ENCODE peak calls at places on chromosome 9, in ten cellular contexts. O is CD8-positive, alpha-beta memory T cell; U is sigmoid colon; I is hepatocyte; X is brain microvascular endothelial cell; D is heart right ventricle; N is CD8-positive, alpha-beta T cell; B is cardiac muscle cell; S is heart left ventricle; J is thyroid gland. G is an unnamed sample.

GRCh38 chr9:120692901-120693573 is 21.2 kb downstream of the MEGF9 start:
- DNase-seq in J (no peak), S (no peak), O (no peak), N (no peak), U (no peak), X (no peak), B (peak; percentile 62), D (no peak), I (no peak), G (no peak)

GRCh38 chr9:68898781-68899439 is 115.0 kb downstream of the PRKACG start:
- DNase-seq in X (no peak), N (no peak), U (no peak), D (no peak), O (no peak), S (no peak), J (no peak), I (no peak), B (no peak), G (no peak)

GRCh38 chr9:135087489-135087791 is at the start of gene OLFM1:
- DNase-seq in J (peak; percentile 73), I (peak; percentile 85), U (peak; percentile 86), D (peak; percentile 82), N (no peak), X (peak; percentile 46), B (peak; percentile 74), O (no peak), S (peak; percentile 88), G (peak; percentile 19)

GRCh38 chr9:137959641-137960411 is 82.2 kb downstream of the CACNA1B start:
- DNase-seq in O (no peak), U (peak; percentile 58), J (no peak), I (no peak), S (no peak), B (no peak), X (no peak), N (no peak), D (no peak), G (no peak)

GRCh38 chr9:91403665-91404543 is 19.7 kb downstream of the NFIL3 start:
- DNase-seq in J (peak; percentile 27), U (no peak), S (no peak), O (no peak), N (no peak), I (no peak), B (no peak), X (no peak), D (no peak), G (no peak)

GRCh38 chr9:71744754-71745521 is 23.4 kb downstream of the CEMIP2 start:
- DNase-seq in N (no peak), S (no peak), J (no peak), X (no peak), B (no peak), D (no peak), I (no peak), O (no peak), U (no peak), G (no peak)

GRCh38 chr9:17777465-17777864 is 198.6 kb downstream of the SH3GL2 start:
- DNase-seq in J (no peak), D (no peak), S (no peak), N (no peak), O (no peak), I (no peak), X (no peak), U (no peak), B (no peak), G (no peak)

GRCh38 chr9:110583237-110583636 is 3.7 kb upstream of the SVEP1 start:
- DNase-seq in X (peak; percentile 51), U (no peak), N (no peak), J (no peak), S (no peak), D (no peak), B (peak; percentile 68), O (no peak), I (no peak), G (no peak)

GRCh38 chr9:72808446-72808768 is 144.4 kb downstream of the ALDH1A1 start:
- DNase-seq in D (no peak), J (no peak), N (no peak), X (no peak), I (no peak), O (no peak), B (no peak), S (no peak), U (no peak), G (no peak)

GRCh38 chr9:109751253-109751652 is 28.7 kb upstream of the PALM2AKAP2 start:
- DNase-seq in I (peak; percentile 23), O (no peak), S (no peak), B (no peak), D (no peak), N (no peak), X (no peak), U (no peak), J (no peak), G (no peak)

GRCh38 chr9:105232207-105232606 is 12.2 kb upstream of the SLC44A1 start:
- DNase-seq in O (no peak), D (no peak), J (no peak), X (no peak), B (no peak), S (no peak), N (no peak), I (no peak), U (no peak), G (no peak)

GRCh38 chr9:83430681-83431080 is 107.5 kb downstream of the FRMD3 start:
- DNase-seq in J (peak; percentile 70), B (no peak), O (no peak), U (no peak), S (no peak), N (no peak), I (no peak), D (no peak), X (no peak), G (no peak)

GRCh38 chr9:79256691-79257213 is 315.0 kb upstream of the TLE4 start:
- DNase-seq in X (no peak), D (no peak), S (no peak), I (peak; percentile 34), B (peak; percentile 38), J (peak; percentile 26), U (no peak), N (no peak), O (no peak), G (no peak)

GRCh38 chr9:101582593-101582992 is 12.2 kb downstream of the PPP3R2 start:
- DNase-seq in D (no peak), S (no peak), O (no peak), X (peak; percentile 36), U (no peak), B (no peak), N (no peak), I (no peak), J (no peak), G (no peak)

GRCh38 chr9:88835038-88835466 is 156.2 kb upstream of the S1PR3 start:
- DNase-seq in I (no peak), O (peak; percentile 45), J (peak; percentile 39), N (no peak), D (no peak), S (no peak), U (no peak), X (peak; percentile 55), B (peak; percentile 84), G (peak; percentile 60)

DNA sequence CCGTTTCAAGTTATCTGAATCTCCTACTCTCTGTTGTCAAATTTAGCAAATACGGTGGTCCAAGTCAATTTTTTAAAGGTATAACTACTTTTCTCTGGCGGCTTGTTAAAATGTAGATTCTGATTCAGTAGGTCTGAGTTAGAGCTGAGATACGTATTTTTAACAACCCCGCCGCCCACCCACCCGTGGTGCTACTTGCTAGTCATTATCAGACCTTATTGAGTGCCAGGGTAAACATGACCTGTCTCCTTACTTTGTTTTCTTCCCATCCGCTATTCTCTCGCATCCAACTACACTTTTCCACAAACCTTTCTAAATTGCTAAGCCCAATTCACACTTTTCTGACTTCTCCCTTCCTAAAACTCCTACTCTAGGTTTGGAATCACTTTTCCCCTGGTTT is 694 bp upstream of the PLAA start:
- DNase-seq in O (no peak), D (no peak), S (no peak), J (no peak), I (no peak), U (no peak), X (no peak), B (no peak), N (no peak), G (no peak)
- H3K27ac ChIP-seq in O (peak overlapping the region; percentile 93), D (peak overlapping the region; percentile 97), S (peak overlapping the region; percentile 99), J (no peak overlapping the region), I (peak overlapping the region; percentile 98), U (peak overlapping the region; percentile 97), X (peak overlapping the region; percentile 99), B (peak overlapping the region; percentile 100), N (peak overlapping the region; percentile 97), G (no peak overlapping the region)

DNA sequence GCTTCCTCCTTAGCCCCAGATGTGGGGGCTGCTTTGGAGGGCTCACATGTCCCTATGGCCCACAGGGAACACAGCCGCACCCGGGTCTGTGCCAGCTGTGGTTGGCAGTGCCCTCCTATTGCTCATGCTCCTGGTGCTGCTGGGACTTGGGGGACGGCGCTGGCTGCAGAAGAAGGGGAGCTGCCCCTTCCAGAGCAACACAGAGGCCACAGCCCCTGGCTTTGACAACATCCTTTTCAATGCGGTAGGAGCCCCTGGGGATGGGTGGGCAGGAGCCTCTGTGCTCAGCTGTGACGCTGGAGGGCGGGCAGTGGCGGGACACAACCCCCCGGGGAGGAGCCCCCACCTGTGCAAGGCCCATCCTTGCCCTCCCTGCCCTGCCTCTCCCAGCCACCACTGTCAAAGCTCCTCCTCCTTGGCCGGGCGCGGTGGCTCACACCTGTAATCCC is 6.3 kb downstream of the EDF1 start:
- DNase-seq in X (no peak), S (no peak), J (no peak), U (peak; percentile 64), I (peak; percentile 5), D (no peak), B (no peak), O (no peak), N (no peak), G (peak; percentile 66)
- H3K36me3 ChIP-seq in X (peaks cover 35% of the 10 kb centered on the region), S (peaks cover 17% of the 10 kb centered on the region), J (peaks cover 28% of the 10 kb centered on the region), U (peaks cover 21% of the 10 kb centered on the region), I (no peaks in the 10 kb centered on the region), D (peaks cover 4% of the 10 kb centered on the region), B (peaks cover 19% of the 10 kb centered on the region), O (peaks cover 19% of the 10 kb centered on the region), N (peaks cover 27% of the 10 kb centered on the region), G (peaks cover 21% of the 10 kb centered on the region)

DNA sequence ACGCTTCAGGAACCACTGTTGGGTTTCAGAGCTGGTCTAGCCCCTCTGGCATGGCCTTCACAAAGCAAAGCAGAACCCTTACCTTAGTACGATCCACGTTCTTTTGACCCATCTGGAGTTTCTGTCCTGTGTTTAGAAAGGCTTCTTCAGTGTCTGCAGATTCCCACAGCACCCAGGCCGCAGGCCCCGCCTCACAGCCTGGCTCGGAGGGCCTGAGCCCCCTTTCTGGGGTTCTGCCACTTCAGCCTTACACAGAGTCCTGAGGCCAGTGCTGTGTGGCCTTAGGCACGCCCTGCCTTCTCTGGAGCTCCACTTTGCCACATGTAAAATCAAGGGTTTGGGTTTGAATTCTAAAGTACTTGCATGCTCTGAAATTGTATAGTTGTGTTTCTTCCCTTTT is 31.6 kb upstream of the PRDM12 start:
- DNase-seq in X (no peak), S (no peak), I (no peak), J (no peak), U (no peak), N (no peak), B (no peak), O (no peak), D (no peak), G (no peak)
- H3K27ac ChIP-seq in X (no peak overlapping the region), S (no peak overlapping the region), I (no peak overlapping the region), J (no peak overlapping the region), U (no peak overlapping the region), N (no peak overlapping the region), B (no peak overlapping the region), O (no peak overlapping the region), D (no peak overlapping the region), G (no peak overlapping the region)

DNA sequence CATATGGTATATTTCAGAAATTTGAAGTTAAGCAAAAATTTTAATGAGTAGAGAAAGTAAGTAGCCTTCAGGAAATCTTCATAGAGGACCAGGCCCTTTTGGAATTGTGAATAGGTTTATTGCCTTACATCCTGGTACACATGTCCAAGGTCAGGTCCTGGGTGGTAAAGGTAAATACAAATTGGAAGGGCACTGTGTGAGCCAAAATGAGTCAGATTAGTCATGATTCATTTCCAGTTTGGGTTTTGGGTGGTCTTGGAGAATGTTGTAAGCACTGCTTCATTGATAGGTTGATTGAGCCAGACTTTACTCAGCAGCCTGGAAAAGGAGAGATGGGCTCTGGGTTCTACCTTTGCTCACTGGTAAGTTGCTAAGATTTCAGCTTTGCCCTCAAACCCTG is 82.5 kb upstream of the ZNF169 start:
- DNase-seq in U (no peak), J (no peak), I (no peak), N (no peak), D (no peak), B (no peak), S (no peak), O (no peak), X (no peak), G (peak; percentile 54)
- H3K36me3 ChIP-seq in U (no peaks in the 10 kb centered on the region), J (peaks cover 16% of the 10 kb centered on the region), I (no peaks in the 10 kb centered on the region), N (peaks cover 15% of the 10 kb centered on the region), D (no peaks in the 10 kb centered on the region), B (peaks cover 25% of the 10 kb centered on the region), S (peaks cover 13% of the 10 kb centered on the region), O (peaks cover 29% of the 10 kb centered on the region), X (peaks cover 42% of the 10 kb centered on the region), G (peaks cover 12% of the 10 kb centered on the region)

G was measured in small intestine.